ENCODE peak calls at places on chromosomes 6 and 20, in nine cellular contexts. One of them, this sample, is unnamed.

GRCh38 chr6:160077526-160077925 is 44.1 kb upstream of the SLC22A1 start:
- DNase-seq in ELF-1: no peak
- DNase-seq in mucosa of gallbladder: no peak
- DNase-seq in CD4-positive, alpha-beta T cell: no peak
- DNase-seq in IMR-90: peak; percentile 71
- DNase-seq in A549: no peak
- DNase-seq in naive thymus-derived CD8-positive, alpha-beta T cell: no peak
- DNase-seq in activated CD4-positive, CD25-positive, alpha-beta regulatory T cell treated with anti-CD3 and anti-CD28 coated beads, Interleukin-2, amount 50 U/mL, for 16 hours: no peak
- DNase-seq in HCT116: no peak
- DNase-seq in this sample: no peak

GRCh38 chr6:88867841-88868558 is 95.4 kb downstream of the RNGTT start:
- DNase-seq in ELF-1: peak; percentile 16
- DNase-seq in mucosa of gallbladder: no peak
- DNase-seq in CD4-positive, alpha-beta T cell: no peak
- DNase-seq in IMR-90: peak; percentile 70
- DNase-seq in A549: peak; percentile 54
- DNase-seq in naive thymus-derived CD8-positive, alpha-beta T cell: no peak
- DNase-seq in activated CD4-positive, CD25-positive, alpha-beta regulatory T cell treated with anti-CD3 and anti-CD28 coated beads, Interleukin-2, amount 50 U/mL, for 16 hours: no peak
- DNase-seq in HCT116: no peak
- DNase-seq in this sample: no peak

GRCh38 chr6:99151634-99152344 is 197.7 kb downstream of the FAXC start:
- DNase-seq in ELF-1: peak; percentile 62
- DNase-seq in mucosa of gallbladder: no peak
- DNase-seq in CD4-positive, alpha-beta T cell: no peak
- DNase-seq in IMR-90: peak; percentile 28
- DNase-seq in A549: peak; percentile 40
- DNase-seq in naive thymus-derived CD8-positive, alpha-beta T cell: no peak
- DNase-seq in activated CD4-positive, CD25-positive, alpha-beta regulatory T cell treated with anti-CD3 and anti-CD28 coated beads, Interleukin-2, amount 50 U/mL, for 16 hours: no peak
- DNase-seq in HCT116: peak; percentile 37
- DNase-seq in this sample: peak; percentile 43

GRCh38 chr6:149969635-149970034 is 5.9 kb downstream of the ULBP1 start:
- DNase-seq in ELF-1: no peak
- DNase-seq in mucosa of gallbladder: no peak
- DNase-seq in CD4-positive, alpha-beta T cell: no peak
- DNase-seq in IMR-90: no peak
- DNase-seq in A549: no peak
- DNase-seq in naive thymus-derived CD8-positive, alpha-beta T cell: no peak
- DNase-seq in activated CD4-positive, CD25-positive, alpha-beta regulatory T cell treated with anti-CD3 and anti-CD28 coated beads, Interleukin-2, amount 50 U/mL, for 16 hours: no peak
- DNase-seq in HCT116: no peak
- DNase-seq in this sample: no peak

GRCh38 chr20:32664352-32665159 is 9.2 kb downstream of the C20orf203 start:
- DNase-seq in ELF-1: no peak
- DNase-seq in mucosa of gallbladder: no peak
- DNase-seq in CD4-positive, alpha-beta T cell: no peak
- DNase-seq in IMR-90: no peak
- DNase-seq in A549: no peak
- DNase-seq in naive thymus-derived CD8-positive, alpha-beta T cell: no peak
- DNase-seq in activated CD4-positive, CD25-positive, alpha-beta regulatory T cell treated with anti-CD3 and anti-CD28 coated beads, Interleukin-2, amount 50 U/mL, for 16 hours: no peak
- DNase-seq in HCT116: no peak
- DNase-seq in this sample: no peak

GRCh38 chr6:25359891-25360290 is 80.7 kb downstream of the CARMIL1 start:
- DNase-seq in ELF-1: no peak
- DNase-seq in mucosa of gallbladder: no peak
- DNase-seq in CD4-positive, alpha-beta T cell: no peak
- DNase-seq in IMR-90: no peak
- DNase-seq in A549: no peak
- DNase-seq in naive thymus-derived CD8-positive, alpha-beta T cell: no peak
- DNase-seq in activated CD4-positive, CD25-positive, alpha-beta regulatory T cell treated with anti-CD3 and anti-CD28 coated beads, Interleukin-2, amount 50 U/mL, for 16 hours: no peak
- DNase-seq in HCT116: peak; percentile 15
- DNase-seq in this sample: no peak

GRCh38 chr20:7516631-7517051 is 423.6 kb downstream of the HAO1 start:
- DNase-seq in ELF-1: no peak
- DNase-seq in mucosa of gallbladder: no peak
- DNase-seq in CD4-positive, alpha-beta T cell: no peak
- DNase-seq in IMR-90: no peak
- DNase-seq in A549: no peak
- DNase-seq in naive thymus-derived CD8-positive, alpha-beta T cell: no peak
- DNase-seq in activated CD4-positive, CD25-positive, alpha-beta regulatory T cell treated with anti-CD3 and anti-CD28 coated beads, Interleukin-2, amount 50 U/mL, for 16 hours: no peak
- DNase-seq in HCT116: no peak
- DNase-seq in this sample: no peak

GRCh38 chr6:56507517-56507916 is 135.2 kb downstream of the DST start:
- DNase-seq in ELF-1: no peak
- DNase-seq in mucosa of gallbladder: no peak
- DNase-seq in CD4-positive, alpha-beta T cell: no peak
- DNase-seq in IMR-90: no peak
- DNase-seq in A549: no peak
- DNase-seq in naive thymus-derived CD8-positive, alpha-beta T cell: no peak
- DNase-seq in activated CD4-positive, CD25-positive, alpha-beta regulatory T cell treated with anti-CD3 and anti-CD28 coated beads, Interleukin-2, amount 50 U/mL, for 16 hours: no peak
- DNase-seq in HCT116: no peak
- DNase-seq in this sample: no peak

GRCh38 chr6:127347188-127347587 is 3.8 kb upstream of the ECHDC1 start:
- DNase-seq in ELF-1: no peak
- DNase-seq in mucosa of gallbladder: no peak
- DNase-seq in CD4-positive, alpha-beta T cell: no peak
- DNase-seq in IMR-90: no peak
- DNase-seq in A549: peak; percentile 69
- DNase-seq in naive thymus-derived CD8-positive, alpha-beta T cell: no peak
- DNase-seq in activated CD4-positive, CD25-positive, alpha-beta regulatory T cell treated with anti-CD3 and anti-CD28 coated beads, Interleukin-2, amount 50 U/mL, for 16 hours: no peak
- DNase-seq in HCT116: no peak
- DNase-seq in this sample: no peak

GRCh38 chr20:19427913-19428800 is 215.7 kb downstream of the SLC24A3 start:
- DNase-seq in ELF-1: no peak
- DNase-seq in mucosa of gallbladder: no peak
- DNase-seq in CD4-positive, alpha-beta T cell: no peak
- DNase-seq in IMR-90: no peak
- DNase-seq in A549: no peak
- DNase-seq in naive thymus-derived CD8-positive, alpha-beta T cell: no peak
- DNase-seq in activated CD4-positive, CD25-positive, alpha-beta regulatory T cell treated with anti-CD3 and anti-CD28 coated beads, Interleukin-2, amount 50 U/mL, for 16 hours: no peak
- DNase-seq in HCT116: no peak
- DNase-seq in this sample: peak; percentile 12

GRCh38 chr20:62662422-62662821 is 20.1 kb downstream of the SLCO4A1 start:
- DNase-seq in ELF-1: no peak
- DNase-seq in mucosa of gallbladder: no peak
- DNase-seq in CD4-positive, alpha-beta T cell: no peak
- DNase-seq in IMR-90: peak; percentile 80
- DNase-seq in A549: no peak
- DNase-seq in naive thymus-derived CD8-positive, alpha-beta T cell: no peak
- DNase-seq in activated CD4-positive, CD25-positive, alpha-beta regulatory T cell treated with anti-CD3 and anti-CD28 coated beads, Interleukin-2, amount 50 U/mL, for 16 hours: no peak
- DNase-seq in HCT116: no peak
- DNase-seq in this sample: peak; percentile 49

GRCh38 chr6:16130437-16130891 is 1.6 kb downstream of the MYLIP start:
- DNase-seq in ELF-1: peak; percentile 42
- DNase-seq in mucosa of gallbladder: peak; percentile 14
- DNase-seq in CD4-positive, alpha-beta T cell: peak; percentile 5
- DNase-seq in IMR-90: no peak
- DNase-seq in A549: no peak
- DNase-seq in naive thymus-derived CD8-positive, alpha-beta T cell: no peak
- DNase-seq in activated CD4-positive, CD25-positive, alpha-beta regulatory T cell treated with anti-CD3 and anti-CD28 coated beads, Interleukin-2, amount 50 U/mL, for 16 hours: no peak
- DNase-seq in HCT116: no peak
- DNase-seq in this sample: no peak

GRCh38 chr20:44736170-44737021 is 9.3 kb upstream of the KCNK15 start:
- DNase-seq in ELF-1: peak; percentile 82
- DNase-seq in mucosa of gallbladder: peak; percentile 85
- DNase-seq in CD4-positive, alpha-beta T cell: no peak
- DNase-seq in IMR-90: peak; percentile 74
- DNase-seq in A549: peak; percentile 97
- DNase-seq in naive thymus-derived CD8-positive, alpha-beta T cell: peak; percentile 30
- DNase-seq in activated CD4-positive, CD25-positive, alpha-beta regulatory T cell treated with anti-CD3 and anti-CD28 coated beads, Interleukin-2, amount 50 U/mL, for 16 hours: no peak
- DNase-seq in HCT116: peak; percentile 89
- DNase-seq in this sample: peak; percentile 46

GRCh38 chr6:150236114-150236513 is 93.3 kb downstream of the PPP1R14C start:
- DNase-seq in ELF-1: no peak
- DNase-seq in mucosa of gallbladder: no peak
- DNase-seq in CD4-positive, alpha-beta T cell: no peak
- DNase-seq in IMR-90: no peak
- DNase-seq in A549: no peak
- DNase-seq in naive thymus-derived CD8-positive, alpha-beta T cell: no peak
- DNase-seq in activated CD4-positive, CD25-positive, alpha-beta regulatory T cell treated with anti-CD3 and anti-CD28 coated beads, Interleukin-2, amount 50 U/mL, for 16 hours: no peak
- DNase-seq in HCT116: no peak
- DNase-seq in this sample: no peak

GRCh38 chr6:84774174-84775158 is 10.1 kb upstream of the TBX18 start:
- DNase-seq in ELF-1: peak; percentile 81
- DNase-seq in mucosa of gallbladder: no peak
- DNase-seq in CD4-positive, alpha-beta T cell: no peak
- DNase-seq in IMR-90: no peak
- DNase-seq in A549: peak; percentile 80
- DNase-seq in naive thymus-derived CD8-positive, alpha-beta T cell: no peak
- DNase-seq in activated CD4-positive, CD25-positive, alpha-beta regulatory T cell treated with anti-CD3 and anti-CD28 coated beads, Interleukin-2, amount 50 U/mL, for 16 hours: no peak
- DNase-seq in HCT116: no peak
- DNase-seq in this sample: peak; percentile 79

GRCh38 chr6:106800379-106800778 is 171.0 kb downstream of the QRSL1 start:
- DNase-seq in ELF-1: no peak
- DNase-seq in mucosa of gallbladder: no peak
- DNase-seq in CD4-positive, alpha-beta T cell: no peak
- DNase-seq in IMR-90: no peak
- DNase-seq in A549: no peak
- DNase-seq in naive thymus-derived CD8-positive, alpha-beta T cell: no peak
- DNase-seq in activated CD4-positive, CD25-positive, alpha-beta regulatory T cell treated with anti-CD3 and anti-CD28 coated beads, Interleukin-2, amount 50 U/mL, for 16 hours: no peak
- DNase-seq in HCT116: no peak
- DNase-seq in this sample: no peak

GRCh38 chr6:127200114-127200513 is 66.5 kb upstream of the RNF146 start:
- DNase-seq in ELF-1: no peak
- DNase-seq in mucosa of gallbladder: no peak
- DNase-seq in CD4-positive, alpha-beta T cell: no peak
- DNase-seq in IMR-90: no peak
- DNase-seq in A549: no peak
- DNase-seq in naive thymus-derived CD8-positive, alpha-beta T cell: no peak
- DNase-seq in activated CD4-positive, CD25-positive, alpha-beta regulatory T cell treated with anti-CD3 and anti-CD28 coated beads, Interleukin-2, amount 50 U/mL, for 16 hours: no peak
- DNase-seq in HCT116: no peak
- DNase-seq in this sample: no peak

GRCh38 chr6:7051780-7052440 is 55.9 kb upstream of the RREB1 start:
- DNase-seq in ELF-1: peak; percentile 86
- DNase-seq in mucosa of gallbladder: peak; percentile 49
- DNase-seq in CD4-positive, alpha-beta T cell: peak; percentile 29
- DNase-seq in IMR-90: no peak
- DNase-seq in A549: no peak
- DNase-seq in naive thymus-derived CD8-positive, alpha-beta T cell: peak; percentile 62
- DNase-seq in activated CD4-positive, CD25-positive, alpha-beta regulatory T cell treated with anti-CD3 and anti-CD28 coated beads, Interleukin-2, amount 50 U/mL, for 16 hours: no peak
- DNase-seq in HCT116: no peak
- DNase-seq in this sample: peak; percentile 86

GRCh38 chr6:166318649-166319600 is 10.7 kb upstream of the PRR18 start:
- DNase-seq in ELF-1: no peak
- DNase-seq in mucosa of gallbladder: no peak
- DNase-seq in CD4-positive, alpha-beta T cell: no peak
- DNase-seq in IMR-90: no peak
- DNase-seq in A549: no peak
- DNase-seq in naive thymus-derived CD8-positive, alpha-beta T cell: no peak
- DNase-seq in activated CD4-positive, CD25-positive, alpha-beta regulatory T cell treated with anti-CD3 and anti-CD28 coated beads, Interleukin-2, amount 50 U/mL, for 16 hours: no peak
- DNase-seq in HCT116: no peak
- DNase-seq in this sample: peak; percentile 55

GRCh38 chr6:95133578-95133977 is 443.8 kb upstream of the MANEA start:
- DNase-seq in ELF-1: no peak
- DNase-seq in mucosa of gallbladder: no peak
- DNase-seq in CD4-positive, alpha-beta T cell: no peak
- DNase-seq in IMR-90: peak; percentile 8
- DNase-seq in A549: peak; percentile 12
- DNase-seq in naive thymus-derived CD8-positive, alpha-beta T cell: no peak
- DNase-seq in activated CD4-positive, CD25-positive, alpha-beta regulatory T cell treated with anti-CD3 and anti-CD28 coated beads, Interleukin-2, amount 50 U/mL, for 16 hours: no peak
- DNase-seq in HCT116: peak; percentile 16
- DNase-seq in this sample: no peak

GRCh38 chr6:57021086-57021720 is 25.3 kb upstream of the KIAA1586 start:
- DNase-seq in ELF-1: no peak
- DNase-seq in mucosa of gallbladder: no peak
- DNase-seq in CD4-positive, alpha-beta T cell: no peak
- DNase-seq in IMR-90: peak; percentile 64
- DNase-seq in A549: peak; percentile 42
- DNase-seq in naive thymus-derived CD8-positive, alpha-beta T cell: peak; percentile 22
- DNase-seq in activated CD4-positive, CD25-positive, alpha-beta regulatory T cell treated with anti-CD3 and anti-CD28 coated beads, Interleukin-2, amount 50 U/mL, for 16 hours: no peak
- DNase-seq in HCT116: peak; percentile 51
- DNase-seq in this sample: peak; percentile 47

GRCh38 chr20:1526896-1527295 is 30.6 kb downstream of the SIRPD start:
- DNase-seq in ELF-1: no peak
- DNase-seq in mucosa of gallbladder: no peak
- DNase-seq in CD4-positive, alpha-beta T cell: no peak
- DNase-seq in IMR-90: peak; percentile 10
- DNase-seq in A549: no peak
- DNase-seq in naive thymus-derived CD8-positive, alpha-beta T cell: no peak
- DNase-seq in activated CD4-positive, CD25-positive, alpha-beta regulatory T cell treated with anti-CD3 and anti-CD28 coated beads, Interleukin-2, amount 50 U/mL, for 16 hours: no peak
- DNase-seq in HCT116: no peak
- DNase-seq in this sample: peak; percentile 3

GRCh38 chr6:56927538-56928453 is 27.1 kb upstream of the BEND6 start:
- DNase-seq in ELF-1: no peak
- DNase-seq in mucosa of gallbladder: no peak
- DNase-seq in CD4-positive, alpha-beta T cell: no peak
- DNase-seq in IMR-90: peak; percentile 34
- DNase-seq in A549: no peak
- DNase-seq in naive thymus-derived CD8-positive, alpha-beta T cell: no peak
- DNase-seq in activated CD4-positive, CD25-positive, alpha-beta regulatory T cell treated with anti-CD3 and anti-CD28 coated beads, Interleukin-2, amount 50 U/mL, for 16 hours: no peak
- DNase-seq in HCT116: no peak
- DNase-seq in this sample: no peak

GRCh38 chr6:35691027-35691824 is 2.5 kb upstream of the FKBP5 start:
- DNase-seq in ELF-1: no peak
- DNase-seq in mucosa of gallbladder: peak; percentile 86
- DNase-seq in CD4-positive, alpha-beta T cell: no peak
- DNase-seq in IMR-90: peak; percentile 44
- DNase-seq in A549: no peak
- DNase-seq in naive thymus-derived CD8-positive, alpha-beta T cell: no peak
- DNase-seq in activated CD4-positive, CD25-positive, alpha-beta regulatory T cell treated with anti-CD3 and anti-CD28 coated beads, Interleukin-2, amount 50 U/mL, for 16 hours: no peak
- DNase-seq in HCT116: no peak
- DNase-seq in this sample: peak; percentile 41

GRCh38 chr20:13259921-13260320 is 38.8 kb downstream of the ISM1 start:
- DNase-seq in ELF-1: no peak
- DNase-seq in mucosa of gallbladder: no peak
- DNase-seq in CD4-positive, alpha-beta T cell: no peak
- DNase-seq in IMR-90: no peak
- DNase-seq in A549: no peak
- DNase-seq in naive thymus-derived CD8-positive, alpha-beta T cell: no peak
- DNase-seq in activated CD4-positive, CD25-positive, alpha-beta regulatory T cell treated with anti-CD3 and anti-CD28 coated beads, Interleukin-2, amount 50 U/mL, for 16 hours: no peak
- DNase-seq in HCT116: no peak
- DNase-seq in this sample: no peak

GRCh38 chr6:106223300-106223930 is 102.1 kb downstream of the ATG5 start:
- DNase-seq in ELF-1: no peak
- DNase-seq in mucosa of gallbladder: peak; percentile 73
- DNase-seq in CD4-positive, alpha-beta T cell: peak; percentile 69
- DNase-seq in IMR-90: peak; percentile 79
- DNase-seq in A549: peak; percentile 76
- DNase-seq in naive thymus-derived CD8-positive, alpha-beta T cell: peak; percentile 70
- DNase-seq in activated CD4-positive, CD25-positive, alpha-beta regulatory T cell treated with anti-CD3 and anti-CD28 coated beads, Interleukin-2, amount 50 U/mL, for 16 hours: peak; percentile 61
- DNase-seq in HCT116: peak; percentile 72
- DNase-seq in this sample: peak; percentile 71

GRCh38 chr6:106658469-106658868 is 29.1 kb downstream of the QRSL1 start:
- DNase-seq in ELF-1: no peak
- DNase-seq in mucosa of gallbladder: no peak
- DNase-seq in CD4-positive, alpha-beta T cell: no peak
- DNase-seq in IMR-90: peak; percentile 5
- DNase-seq in A549: peak; percentile 10
- DNase-seq in naive thymus-derived CD8-positive, alpha-beta T cell: no peak
- DNase-seq in activated CD4-positive, CD25-positive, alpha-beta regulatory T cell treated with anti-CD3 and anti-CD28 coated beads, Interleukin-2, amount 50 U/mL, for 16 hours: no peak
- DNase-seq in HCT116: peak; percentile 3
- DNase-seq in this sample: no peak

This sample was measured in myocyte.